ENCODE peak calls at places on chromosomes 2 and 18, in six cellular contexts. P is T-helper 17 cell; Y is gastroesophageal sphincter; Z is pancreas; D is mucosa of descending colon; A is activated CD4-positive, alpha-beta T cell treated with anti-CD3 and anti-CD28 coated beads for 36 hours. E is an unnamed sample.

GRCh38 chr18:74947417-74947816 is 261.5 kb downstream of the PTGR3 start:
- ATAC-seq in Y (no peak), P (no peak), D (no peak), A (no peak), Z (no peak), E (no peak)

GRCh38 chr2:211329882-211330281 is 773.5 kb downstream of the CPS1 start:
- ATAC-seq in D (no peak), P (no peak), A (no peak), Z (no peak), Y (no peak), E (peak; percentile 43)

GRCh38 chr2:18988557-18989232 is 369.7 kb downstream of the OSR1 start:
- ATAC-seq in P (no peak), Z (no peak), Y (no peak), A (no peak), D (no peak), E (no peak)

GRCh38 chr2:100198461-100199230 is 56.3 kb upstream of the AFF3 start:
- ATAC-seq in Y (no peak), D (no peak), Z (no peak), A (no peak), P (no peak), E (no peak)

GRCh38 chr2:223980397-223980735 is 23.1 kb downstream of the MRPL44 start:
- ATAC-seq in Y (no peak), Z (no peak), A (no peak), P (no peak), D (no peak), E (no peak)

GRCh38 chr2:112760149-112760548 is 4.3 kb downstream of the CKAP2L start:
- ATAC-seq in Z (no peak), P (no peak), D (no peak), A (no peak), Y (no peak), E (no peak)

GRCh38 chr18:70762812-70763211 is 474.0 kb downstream of the SOCS6 start:
- ATAC-seq in P (no peak), D (no peak), A (no peak), Z (no peak), Y (no peak), E (no peak)

GRCh38 chr2:166013878-166014277 is 60.3 kb upstream of the TTC21B start:
- ATAC-seq in D (no peak), P (no peak), Y (no peak), Z (no peak), A (no peak), E (no peak)

GRCh38 chr2:220182790-220183189 is 555.4 kb downstream of the SLC4A3 start:
- ATAC-seq in A (no peak), P (no peak), Y (no peak), Z (no peak), D (no peak), E (no peak)

GRCh38 chr2:148658807-148659722 is 14.5 kb downstream of the EPC2 start:
- ATAC-seq in P (peak; percentile 93), A (peak; percentile 69), D (peak; percentile 57), Y (no peak), Z (peak; percentile 53), E (peak; percentile 88)

GRCh38 chr2:220646424-220646823 is 925.7 kb downstream of the EPHA4 start:
- ATAC-seq in P (no peak), D (no peak), A (no peak), Y (no peak), Z (no peak), E (no peak)

GRCh38 chr2:18077724-18078123 is 199.3 kb downstream of the KCNS3 start:
- ATAC-seq in P (no peak), Z (no peak), A (no peak), Y (no peak), D (no peak), E (no peak)

GRCh38 chr2:163475815-163476214 is 260.0 kb downstream of the FIGN start:
- ATAC-seq in Z (no peak), P (no peak), A (no peak), Y (no peak), D (no peak), E (no peak)

GRCh38 chr2:30254692-30255015 is 23.3 kb downstream of the LBH start:
- ATAC-seq in D (no peak), P (no peak), A (no peak), Y (no peak), Z (no peak), E (no peak)

GRCh38 chr2:109052922-109053321 is 63.9 kb upstream of the EDAR start:
- ATAC-seq in A (no peak), Z (no peak), Y (no peak), P (no peak), D (no peak), E (no peak)

GRCh38 chr18:21393986-21394385 is 152.0 kb downstream of the GREB1L start:
- ATAC-seq in Z (peak; percentile 44), Y (no peak), A (no peak), P (no peak), D (no peak), E (no peak)

GRCh38 chr2:141554810-141555209 is 576.0 kb downstream of the LRP1B start:
- ATAC-seq in A (no peak), Y (no peak), P (no peak), D (peak; percentile 22), Z (peak; percentile 64), E (peak; percentile 43)

GRCh38 chr2:240481720-240482119 is 46.3 kb downstream of the GPC1 start:
- ATAC-seq in D (no peak), Z (no peak), P (no peak), A (no peak), Y (no peak), E (no peak)

GRCh38 chr2:43152186-43152585 is 74.2 kb downstream of the ZFP36L2 start:
- ATAC-seq in A (no peak), P (no peak), Y (no peak), D (no peak), Z (peak; percentile 37), E (no peak)

GRCh38 chr2:149744845-149745244 is 157.3 kb upstream of the MMADHC start:
- ATAC-seq in Z (no peak), D (no peak), A (no peak), Y (no peak), P (no peak), E (no peak)

GRCh38 chr2:10380048-10380926 is 67.8 kb downstream of the ODC1 start:
- ATAC-seq in P (no peak), A (peak; percentile 10), D (peak; percentile 14), Y (no peak), Z (no peak), E (peak; percentile 76)

GRCh38 chr18:70650878-70651277 is 362.0 kb downstream of the SOCS6 start:
- ATAC-seq in Z (no peak), A (no peak), Y (no peak), P (no peak), D (no peak), E (no peak)

GRCh38 chr2:27717070-27717453 is 53.4 kb downstream of the SLC4A1AP start:
- ATAC-seq in D (no peak), A (peak; percentile 42), Z (no peak), P (no peak), Y (no peak), E (no peak)

GRCh38 chr2:148493822-148494563 is 150.6 kb upstream of the EPC2 start:
- ATAC-seq in Y (no peak), D (no peak), Z (no peak), A (no peak), P (no peak), E (no peak)

GRCh38 chr2:10372195-10372861 is 69.6 kb downstream of the HPCAL1 start:
- ATAC-seq in P (no peak), Y (no peak), Z (peak; percentile 66), D (no peak), A (no peak), E (no peak)

GRCh38 chr2:148745151-148745851 is 100.8 kb downstream of the EPC2 start:
- ATAC-seq in D (no peak), Z (no peak), A (peak; percentile 66), P (no peak), Y (no peak), E (no peak)

GRCh38 chr2:196206804-196207203 is 35.4 kb upstream of the STK17B start:
- ATAC-seq in P (no peak), Z (no peak), Y (peak; percentile 57), A (no peak), D (no peak), E (no peak)

GRCh38 chr2:173299764-173300163 is 54.9 kb upstream of the CDCA7 start:
- ATAC-seq in Y (no peak), D (no peak), A (no peak), P (no peak), Z (no peak), E (no peak)